ENCODE peak calls at places on chromosomes 13 and 19, in eight cellular contexts. One of them, this sample, is unnamed.

GRCh38 chr13:36530050-36530789 is 97.9 kb downstream of the CCNA1 start:
- DNase-seq in Caco-2: no peak
- DNase-seq in left lung: no peak
- DNase-seq in HFF-Myc: no peak
- DNase-seq in astrocyte of the spinal cord: peak
- DNase-seq in cardiac muscle cell: no peak
- DNase-seq in endodermal cell: peak
- DNase-seq in BJ: no peak
- DNase-seq in this sample: no peak

GRCh38 chr13:59680429-59681024 is 483.2 kb downstream of the DIAPH3 start:
- DNase-seq in Caco-2: no peak
- DNase-seq in left lung: no peak
- DNase-seq in HFF-Myc: no peak
- DNase-seq in astrocyte of the spinal cord: peak
- DNase-seq in cardiac muscle cell: peak
- DNase-seq in endodermal cell: no peak
- DNase-seq in BJ: no peak
- DNase-seq in this sample: peak

GRCh38 chr19:51644636-51645271 is 1.9 kb downstream of the SIGLEC14 start:
- DNase-seq in Caco-2: no peak
- DNase-seq in left lung: no peak
- DNase-seq in HFF-Myc: no peak
- DNase-seq in astrocyte of the spinal cord: no peak
- DNase-seq in cardiac muscle cell: no peak
- DNase-seq in endodermal cell: peak
- DNase-seq in BJ: no peak
- DNase-seq in this sample: no peak

GRCh38 chr19:51114087-51114714 is 6.0 kb upstream of the CTU1 start:
- DNase-seq in Caco-2: no peak
- DNase-seq in left lung: no peak
- DNase-seq in HFF-Myc: no peak
- DNase-seq in astrocyte of the spinal cord: no peak
- DNase-seq in cardiac muscle cell: no peak
- DNase-seq in endodermal cell: no peak
- DNase-seq in BJ: no peak
- DNase-seq in this sample: no peak

GRCh38 chr13:61358599-61358998 is 57.0 kb downstream of the PCDH20 start:
- DNase-seq in Caco-2: no peak
- DNase-seq in left lung: no peak
- DNase-seq in HFF-Myc: no peak
- DNase-seq in astrocyte of the spinal cord: no peak
- DNase-seq in cardiac muscle cell: no peak
- DNase-seq in endodermal cell: no peak
- DNase-seq in BJ: no peak
- DNase-seq in this sample: no peak

GRCh38 chr13:34458756-34459462 is 483.2 kb upstream of the NBEA start:
- DNase-seq in Caco-2: no peak
- DNase-seq in left lung: no peak
- DNase-seq in HFF-Myc: no peak
- DNase-seq in astrocyte of the spinal cord: no peak
- DNase-seq in cardiac muscle cell: no peak
- DNase-seq in endodermal cell: no peak
- DNase-seq in BJ: no peak
- DNase-seq in this sample: no peak

GRCh38 chr19:39112338-39112890 is 13.2 kb upstream of the PAK4 start:
- DNase-seq in Caco-2: no peak
- DNase-seq in left lung: no peak
- DNase-seq in HFF-Myc: no peak
- DNase-seq in astrocyte of the spinal cord: no peak
- DNase-seq in cardiac muscle cell: no peak
- DNase-seq in endodermal cell: no peak
- DNase-seq in BJ: no peak
- DNase-seq in this sample: no peak

GRCh38 chr19:49463960-49464740 is 9.9 kb upstream of the FLT3LG start:
- DNase-seq in Caco-2: no peak
- DNase-seq in left lung: no peak
- DNase-seq in HFF-Myc: no peak
- DNase-seq in astrocyte of the spinal cord: no peak
- DNase-seq in cardiac muscle cell: no peak
- DNase-seq in endodermal cell: no peak
- DNase-seq in BJ: no peak
- DNase-seq in this sample: no peak

GRCh38 chr19:12195501-12195860 is 32.6 kb downstream of the ZNF136 start:
- DNase-seq in Caco-2: no peak
- DNase-seq in left lung: no peak
- DNase-seq in HFF-Myc: no peak
- DNase-seq in astrocyte of the spinal cord: no peak
- DNase-seq in cardiac muscle cell: no peak
- DNase-seq in endodermal cell: no peak
- DNase-seq in BJ: no peak
- DNase-seq in this sample: no peak

GRCh38 chr19:5951338-5951861 is 26.5 kb downstream of the RANBP3 start:
- DNase-seq in Caco-2: no peak
- DNase-seq in left lung: peak
- DNase-seq in HFF-Myc: no peak
- DNase-seq in astrocyte of the spinal cord: no peak
- DNase-seq in cardiac muscle cell: no peak
- DNase-seq in endodermal cell: peak
- DNase-seq in BJ: no peak
- DNase-seq in this sample: peak

GRCh38 chr19:5950744-5951143 is 27.2 kb downstream of the RANBP3 start:
- DNase-seq in Caco-2: no peak
- DNase-seq in left lung: no peak
- DNase-seq in HFF-Myc: no peak
- DNase-seq in astrocyte of the spinal cord: no peak
- DNase-seq in cardiac muscle cell: no peak
- DNase-seq in endodermal cell: no peak
- DNase-seq in BJ: no peak
- DNase-seq in this sample: no peak

GRCh38 chr19:5949792-5950305 is 28.1 kb downstream of the RANBP3 start:
- DNase-seq in Caco-2: no peak
- DNase-seq in left lung: peak
- DNase-seq in HFF-Myc: no peak
- DNase-seq in astrocyte of the spinal cord: no peak
- DNase-seq in cardiac muscle cell: no peak
- DNase-seq in endodermal cell: no peak
- DNase-seq in BJ: no peak
- DNase-seq in this sample: no peak

GRCh38 chr19:5947435-5947834 is 30.5 kb downstream of the RANBP3 start:
- DNase-seq in Caco-2: no peak
- DNase-seq in left lung: peak
- DNase-seq in HFF-Myc: no peak
- DNase-seq in astrocyte of the spinal cord: peak
- DNase-seq in cardiac muscle cell: no peak
- DNase-seq in endodermal cell: no peak
- DNase-seq in BJ: no peak
- DNase-seq in this sample: no peak

GRCh38 chr19:5948697-5949564 is 29.0 kb downstream of the RANBP3 start:
- DNase-seq in Caco-2: no peak
- DNase-seq in left lung: peak
- DNase-seq in HFF-Myc: no peak
- DNase-seq in astrocyte of the spinal cord: peak
- DNase-seq in cardiac muscle cell: no peak
- DNase-seq in endodermal cell: no peak
- DNase-seq in BJ: no peak
- DNase-seq in this sample: no peak
- TF ChIP-seq CTCF in Caco-2: no peak
- TF ChIP-seq CTCF in left lung: no peak
- TF ChIP-seq CTCF in HFF-Myc: no peak
- TF ChIP-seq CTCF in astrocyte of the spinal cord: no peak
- TF ChIP-seq CTCF in cardiac muscle cell: no peak
- TF ChIP-seq CTCF in endodermal cell: no peak
- TF ChIP-seq CTCF in BJ: no peak
- TF ChIP-seq CTCF in this sample: no peak

DNA sequence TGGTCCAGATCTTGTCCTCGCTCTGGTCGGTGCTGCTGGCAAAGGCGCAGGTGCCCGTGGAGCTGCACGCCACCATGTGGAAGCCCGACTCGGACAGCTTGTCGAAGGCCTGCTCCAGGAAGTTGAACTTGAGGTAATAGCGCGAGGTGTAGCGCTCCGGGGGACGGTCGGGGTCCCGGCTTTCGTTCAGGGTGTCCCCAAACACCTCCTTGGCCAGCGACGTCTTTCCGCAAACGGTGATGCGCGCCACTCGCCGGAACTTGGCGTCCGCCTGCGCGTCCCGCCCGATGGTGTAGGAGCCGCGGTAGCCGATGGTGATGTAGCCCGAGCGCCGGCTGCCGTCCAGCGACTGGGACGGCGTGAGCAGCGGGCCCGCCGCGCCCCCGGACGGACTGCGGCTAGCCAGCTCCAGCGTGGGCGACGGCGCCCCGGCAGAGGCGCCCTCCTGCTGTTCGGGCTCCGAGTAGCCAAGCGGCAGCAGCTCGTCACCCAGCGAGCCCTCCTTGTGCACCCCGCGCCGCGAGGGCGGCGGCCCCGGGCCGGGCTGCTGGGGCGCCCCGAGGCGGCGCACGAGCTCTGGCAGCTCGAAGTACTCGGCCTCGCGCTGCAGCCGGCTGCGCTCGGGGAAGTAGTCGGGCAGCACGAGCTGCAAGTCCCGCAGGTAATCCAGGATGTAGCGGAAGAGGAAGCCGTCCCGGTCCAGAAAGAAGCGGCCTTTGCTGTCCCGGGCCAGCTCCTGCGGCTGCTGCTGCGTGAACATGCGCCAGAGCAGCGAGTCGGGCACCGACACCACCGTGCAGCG is 801 bp downstream of the KCTD12 start:
- DNase-seq in Caco-2: peak
- DNase-seq in left lung: peak
- DNase-seq in HFF-Myc: peak
- DNase-seq in astrocyte of the spinal cord: peak
- DNase-seq in cardiac muscle cell: peak
- DNase-seq in endodermal cell: peak
- DNase-seq in BJ: no peak
- DNase-seq in this sample: peak
- TF ChIP-seq CTCF in Caco-2: peak
- TF ChIP-seq CTCF in left lung: no peak
- TF ChIP-seq CTCF in HFF-Myc: peak
- TF ChIP-seq CTCF in astrocyte of the spinal cord: peak
- TF ChIP-seq CTCF in cardiac muscle cell: peak
- TF ChIP-seq CTCF in endodermal cell: peak
- TF ChIP-seq CTCF in BJ: peak
- TF ChIP-seq CTCF in this sample: peak

GRCh38 chr19:18230941-18231734 is 4.9 kb upstream of the PDE4C start:
- DNase-seq in Caco-2: no peak
- DNase-seq in left lung: no peak
- DNase-seq in HFF-Myc: no peak
- DNase-seq in astrocyte of the spinal cord: no peak
- DNase-seq in cardiac muscle cell: no peak
- DNase-seq in endodermal cell: peak
- DNase-seq in BJ: no peak
- DNase-seq in this sample: no peak

GRCh38 chr19:18231775-18232174 is 5.5 kb upstream of the PDE4C start:
- DNase-seq in Caco-2: no peak
- DNase-seq in left lung: no peak
- DNase-seq in HFF-Myc: no peak
- DNase-seq in astrocyte of the spinal cord: no peak
- DNase-seq in cardiac muscle cell: no peak
- DNase-seq in endodermal cell: peak
- DNase-seq in BJ: no peak
- DNase-seq in this sample: no peak

GRCh38 chr19:18229915-18230314 is 3.7 kb upstream of the PDE4C start:
- DNase-seq in Caco-2: no peak
- DNase-seq in left lung: no peak
- DNase-seq in HFF-Myc: no peak
- DNase-seq in astrocyte of the spinal cord: no peak
- DNase-seq in cardiac muscle cell: no peak
- DNase-seq in endodermal cell: no peak
- DNase-seq in BJ: no peak
- DNase-seq in this sample: no peak

GRCh38 chr19:18227781-18228271 is 1.6 kb upstream of the PDE4C start:
- DNase-seq in Caco-2: no peak
- DNase-seq in left lung: no peak
- DNase-seq in HFF-Myc: no peak
- DNase-seq in astrocyte of the spinal cord: no peak
- DNase-seq in cardiac muscle cell: no peak
- DNase-seq in endodermal cell: no peak
- DNase-seq in BJ: no peak
- DNase-seq in this sample: no peak

GRCh38 chr19:18229474-18229873 is 3.2 kb upstream of the PDE4C start:
- DNase-seq in Caco-2: no peak
- DNase-seq in left lung: no peak
- DNase-seq in HFF-Myc: no peak
- DNase-seq in astrocyte of the spinal cord: no peak
- DNase-seq in cardiac muscle cell: no peak
- DNase-seq in endodermal cell: no peak
- DNase-seq in BJ: no peak
- DNase-seq in this sample: no peak
- TF ChIP-seq CTCF in Caco-2: peak
- TF ChIP-seq CTCF in left lung: peak
- TF ChIP-seq CTCF in HFF-Myc: peak
- TF ChIP-seq CTCF in astrocyte of the spinal cord: peak
- TF ChIP-seq CTCF in cardiac muscle cell: peak
- TF ChIP-seq CTCF in endodermal cell: peak
- TF ChIP-seq CTCF in BJ: peak
- TF ChIP-seq CTCF in this sample: no peak

GRCh38 chr13:51148952-51149573 is 38.0 kb upstream of the C13orf42 start:
- DNase-seq in Caco-2: no peak
- DNase-seq in left lung: no peak
- DNase-seq in HFF-Myc: no peak
- DNase-seq in astrocyte of the spinal cord: peak
- DNase-seq in cardiac muscle cell: peak
- DNase-seq in endodermal cell: peak
- DNase-seq in BJ: no peak
- DNase-seq in this sample: no peak
- TF ChIP-seq CTCF in Caco-2: peak
- TF ChIP-seq CTCF in left lung: peak
- TF ChIP-seq CTCF in HFF-Myc: peak
- TF ChIP-seq CTCF in astrocyte of the spinal cord: peak
- TF ChIP-seq CTCF in cardiac muscle cell: peak
- TF ChIP-seq CTCF in endodermal cell: peak
- TF ChIP-seq CTCF in BJ: peak
- TF ChIP-seq CTCF in this sample: peak

GRCh38 chr19:41691268-41691970 is 3.3 kb upstream of the CEACAM7 start:
- DNase-seq in Caco-2: no peak
- DNase-seq in left lung: no peak
- DNase-seq in HFF-Myc: no peak
- DNase-seq in astrocyte of the spinal cord: no peak
- DNase-seq in cardiac muscle cell: no peak
- DNase-seq in endodermal cell: peak
- DNase-seq in BJ: no peak
- DNase-seq in this sample: peak
- TF ChIP-seq CTCF in Caco-2: peak
- TF ChIP-seq CTCF in left lung: peak
- TF ChIP-seq CTCF in HFF-Myc: peak
- TF ChIP-seq CTCF in astrocyte of the spinal cord: peak
- TF ChIP-seq CTCF in cardiac muscle cell: peak
- TF ChIP-seq CTCF in endodermal cell: peak
- TF ChIP-seq CTCF in BJ: peak
- TF ChIP-seq CTCF in this sample: peak

This sample was measured in GM20000.